ENCODE peak calls at places on chromosomes 3 and 15, in nine cellular contexts. K, F, S, V, I, R, J, L and T are unnamed samples.

GRCh38 chr3:43330981-43331380 is 44.6 kb downstream of the SNRK start:
- DNase-seq in V (no peak), S (no peak), K (no peak), F (no peak), J (no peak), R (no peak), L (no peak), I (no peak), T (no peak)

GRCh38 chr3:135084404-135084803 is 289.3 kb downstream of the EPHB1 start:
- DNase-seq in L (no peak), S (no peak), F (no peak), I (no peak), K (no peak), R (no peak), V (no peak), J (no peak), T (no peak)

GRCh38 chr15:70439880-70440279 is 323.5 kb downstream of the UACA start:
- DNase-seq in F (no peak), I (no peak), L (no peak), K (no peak), R (no peak), J (no peak), V (no peak), S (no peak), T (no peak)

GRCh38 chr3:29644956-29645661 is 364.2 kb downstream of the RBMS3 start:
- DNase-seq in R (no peak), F (no peak), I (no peak), V (no peak), S (no peak), L (no peak), K (no peak), J (no peak), T (no peak)

GRCh38 chr3:129567176-129567705 is 24.3 kb downstream of the H1-8 start:
- DNase-seq in V (no peak), K (no peak), R (no peak), I (no peak), S (no peak), J (no peak), L (no peak), F (no peak), T (no peak)

GRCh38 chr3:186386883-186387560 is 25.0 kb upstream of the DGKG start:
- DNase-seq in K (no peak), L (no peak), J (no peak), S (no peak), R (peak), I (no peak), V (no peak), F (no peak), T (no peak)

GRCh38 chr15:70507772-70508351 is 255.5 kb downstream of the UACA start:
- DNase-seq in K (no peak), F (peak), L (no peak), J (no peak), V (no peak), R (peak), S (no peak), I (peak), T (no peak)

GRCh38 chr3:4825572-4826236 is 153.5 kb upstream of the BHLHE40 start:
- DNase-seq in K (peak), L (peak), J (no peak), V (no peak), R (peak), S (no peak), F (no peak), I (no peak), T (no peak)

GRCh38 chr15:93929375-93930094 is 301.8 kb upstream of the MCTP2 start:
- DNase-seq in I (peak), L (no peak), K (no peak), R (peak), V (no peak), F (no peak), S (no peak), J (peak), T (peak)

GRCh38 chr3:65971281-65972252 is 67.2 kb downstream of the MAGI1 start:
- DNase-seq in K (no peak), J (no peak), R (no peak), F (no peak), I (peak), V (no peak), S (no peak), L (no peak), T (no peak)

GRCh38 chr15:77021803-77022381 is 27.0 kb downstream of the PSTPIP1 start:
- DNase-seq in L (no peak), S (no peak), V (peak), K (no peak), R (no peak), F (peak), J (peak), I (peak), T (no peak)

GRCh38 chr3:187242435-187242834 is 45.1 kb downstream of the RTP1 start:
- DNase-seq in I (peak), F (no peak), S (no peak), K (no peak), V (no peak), J (no peak), L (no peak), R (no peak), T (no peak)

GRCh38 chr3:108897883-108898282 is 55.8 kb downstream of the GUCA1C start:
- DNase-seq in S (no peak), R (no peak), V (no peak), L (no peak), J (no peak), F (no peak), I (no peak), K (no peak), T (no peak)

GRCh38 chr3:33385423-33385822 is 54.8 kb downstream of the UBP1 start:
- DNase-seq in F (no peak), L (no peak), V (no peak), J (no peak), K (no peak), I (no peak), S (no peak), R (peak), T (no peak)

GRCh38 chr3:156606729-156607128 is 51.8 kb upstream of the SSR3 start:
- DNase-seq in L (no peak), J (no peak), K (no peak), F (no peak), V (no peak), S (no peak), R (no peak), I (no peak), T (no peak)

GRCh38 chr3:8864570-8865350 is 95.3 kb upstream of the OXTR start:
- DNase-seq in F (no peak), V (no peak), S (no peak), K (no peak), I (no peak), L (no peak), R (no peak), J (no peak), T (no peak)

GRCh38 chr3:182389041-182389815 is 404.1 kb upstream of the ATP11B start:
- DNase-seq in K (no peak), L (no peak), F (no peak), J (no peak), I (no peak), R (peak), V (no peak), S (no peak), T (no peak)

GRCh38 chr3:188220988-188221818 is 67.2 kb downstream of the LPP start:
- DNase-seq in F (no peak), I (peak), J (peak), L (no peak), R (peak), K (no peak), V (no peak), S (no peak), T (peak)

GRCh38 chr15:49036650-49037545 is 9.3 kb downstream of the SECISBP2L start:
- DNase-seq in I (peak), L (no peak), F (no peak), R (peak), S (no peak), J (no peak), V (no peak), K (no peak), T (no peak)

GRCh38 chr3:125120370-125121122 is 64.7 kb upstream of the HEG1 start:
- DNase-seq in I (no peak), K (no peak), S (peak), V (no peak), L (no peak), F (no peak), R (no peak), J (no peak), T (no peak)

GRCh38 chr15:56837281-56837680 is 81.2 kb upstream of the TCF12 start:
- DNase-seq in L (no peak), I (no peak), F (no peak), R (no peak), K (no peak), S (no peak), J (no peak), V (no peak), T (no peak)

GRCh38 chr3:197281849-197282248 is 16.6 kb downstream of the DLG1 start:
- DNase-seq in J (no peak), F (no peak), R (no peak), I (no peak), V (no peak), L (no peak), K (no peak), S (no peak), T (no peak)

GRCh38 chr15:74275957-74276356 is 39.8 kb downstream of the CCDC33 start:
- DNase-seq in L (no peak), V (no peak), K (no peak), J (no peak), I (no peak), R (no peak), F (no peak), S (no peak), T (no peak)

GRCh38 chr15:72532991-72533601 is 59.0 kb downstream of the ARIH1 start:
- DNase-seq in L (no peak), J (no peak), V (no peak), R (no peak), F (no peak), K (no peak), S (no peak), I (no peak), T (no peak)

GRCh38 chr3:89380006-89380405 is 272.6 kb downstream of the EPHA3 start:
- DNase-seq in J (no peak), I (peak), V (no peak), L (no peak), S (no peak), K (no peak), R (peak), F (no peak), T (no peak)

GRCh38 chr3:133865136-133865855 is 30.4 kb downstream of the RAB6B start:
- DNase-seq in F (no peak), J (no peak), L (no peak), I (no peak), V (no peak), S (no peak), K (no peak), R (no peak), T (no peak)

GRCh38 chr15:98144388-98144787 is 183.9 kb downstream of the ARRDC4 start:
- DNase-seq in L (no peak), V (no peak), F (no peak), I (no peak), J (no peak), R (peak), S (no peak), K (no peak), T (no peak)

GRCh38 chr3:43291546-43291945 is 5.2 kb downstream of the SNRK start:
- DNase-seq in K (no peak), L (no peak), R (no peak), I (no peak), V (no peak), S (no peak), F (no peak), J (no peak), T (no peak)

GRCh38 chr3:172317984-172318383 is 130.3 kb downstream of the GHSR start:
- DNase-seq in K (no peak), V (no peak), L (no peak), J (peak), S (no peak), R (peak), F (no peak), I (peak), T (peak)

GRCh38 chr3:122232485-122232884 is 49.0 kb downstream of the CASR start:
- DNase-seq in I (no peak), V (no peak), J (no peak), F (no peak), L (no peak), K (no peak), R (no peak), S (no peak), T (no peak)

GRCh38 chr3:167866321-167866720 is 130.8 kb downstream of the SERPINI1 start:
- DNase-seq in R (no peak), J (no peak), I (no peak), K (no peak), V (no peak), L (no peak), S (no peak), F (no peak), T (no peak)

GRCh38 chr3:48688032-48688736 is 2.5 kb upstream of the NCKIPSD start:
- DNase-seq in R (no peak), F (no peak), J (no peak), I (no peak), S (no peak), K (no peak), L (no peak), V (no peak), T (no peak)

GRCh38 chr15:99248000-99248727 is 1.2 kb downstream of the TTC23 start:
- DNase-seq in J (no peak), S (no peak), F (no peak), L (no peak), V (no peak), I (no peak), K (no peak), R (no peak), T (no peak)

GRCh38 chr3:46469680-46470357 is 5.1 kb upstream of the LTF start:
- DNase-seq in F (peak), L (peak), J (no peak), K (no peak), V (no peak), S (no peak), I (no peak), R (no peak), T (no peak)

GRCh38 chr3:2468816-2469215 is 370.1 kb downstream of the CNTN4 start:
- DNase-seq in F (no peak), I (no peak), K (no peak), R (no peak), L (no peak), S (no peak), J (no peak), V (no peak), T (no peak)

GRCh38 chr3:5646030-5646368 is 458.5 kb downstream of the EDEM1 start:
- DNase-seq in J (no peak), R (no peak), K (no peak), I (no peak), S (no peak), V (no peak), L (no peak), F (no peak), T (no peak)

GRCh38 chr3:170493712-170494182 is 75.1 kb downstream of the CLDN11 start:
- DNase-seq in V (no peak), I (peak), L (no peak), R (peak), J (no peak), F (no peak), S (no peak), K (no peak), T (peak)

GRCh38 chr3:187183903-187184302 is 13.4 kb upstream of the RTP1 start:
- DNase-seq in J (no peak), K (no peak), F (no peak), L (no peak), R (no peak), I (no peak), V (no peak), S (no peak), T (no peak)

GRCh38 chr15:90203922-90204321 is 2.8 kb downstream of the SEMA4B start:
- DNase-seq in F (no peak), L (no peak), K (no peak), V (no peak), J (no peak), I (no peak), R (no peak), S (no peak), T (no peak)

GRCh38 chr15:90201944-90202375 is 830 bp downstream of the SEMA4B start:
- DNase-seq in I (no peak), J (no peak), S (no peak), V (no peak), K (no peak), L (no peak), F (no peak), R (no peak), T (no peak)

GRCh38 chr15:90205050-90205848 is 4.1 kb downstream of the SEMA4B start:
- DNase-seq in J (no peak), L (no peak), R (no peak), I (no peak), F (no peak), S (no peak), V (no peak), K (no peak), T (no peak)

GRCh38 chr15:90202929-90203328 is 1.8 kb downstream of the SEMA4B start:
- DNase-seq in J (no peak), F (no peak), L (no peak), R (no peak), S (no peak), I (no peak), K (no peak), V (no peak), T (no peak)

DNA sequence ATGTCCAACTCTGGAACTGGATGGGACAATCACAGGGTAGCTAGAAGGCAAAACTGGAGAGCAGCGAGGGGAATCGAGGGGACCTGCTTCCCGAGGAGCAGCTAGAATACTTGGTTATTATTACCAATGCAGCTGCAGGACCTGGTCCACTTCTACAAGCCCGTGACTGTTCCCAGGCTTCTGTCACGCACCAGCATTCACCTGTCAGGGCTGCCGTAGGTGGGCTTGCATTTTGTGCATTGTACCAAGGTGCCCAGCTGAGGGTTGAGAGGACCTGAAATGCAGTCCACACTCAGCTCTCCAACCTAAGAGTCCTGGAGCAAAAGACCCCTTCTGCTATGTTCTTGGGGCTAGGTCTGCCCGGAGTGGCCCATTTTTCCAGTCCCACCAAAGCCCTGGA is 2.3 kb downstream of the SEMA4B start:
- DNase-seq in L (no peak), F (no peak), I (no peak), K (no peak), J (no peak), V (no peak), S (no peak), R (no peak), T (no peak)
- TF ChIP-seq CTCF in L (no peak), F (no peak), I (no peak), K (no peak), J (no peak), V (no peak), S (no peak), R (no peak), T (no peak)

GRCh38 chr15:82081904-82082810 is 36.3 kb upstream of the MEX3B start:
- DNase-seq in J (peak), R (peak), F (no peak), K (no peak), S (no peak), L (no peak), V (no peak), I (peak), T (no peak)
- TF ChIP-seq CTCF in J (peak), R (peak), F (peak), K (no peak), S (no peak), L (no peak), V (no peak), I (peak), T (no peak)

DNA sequence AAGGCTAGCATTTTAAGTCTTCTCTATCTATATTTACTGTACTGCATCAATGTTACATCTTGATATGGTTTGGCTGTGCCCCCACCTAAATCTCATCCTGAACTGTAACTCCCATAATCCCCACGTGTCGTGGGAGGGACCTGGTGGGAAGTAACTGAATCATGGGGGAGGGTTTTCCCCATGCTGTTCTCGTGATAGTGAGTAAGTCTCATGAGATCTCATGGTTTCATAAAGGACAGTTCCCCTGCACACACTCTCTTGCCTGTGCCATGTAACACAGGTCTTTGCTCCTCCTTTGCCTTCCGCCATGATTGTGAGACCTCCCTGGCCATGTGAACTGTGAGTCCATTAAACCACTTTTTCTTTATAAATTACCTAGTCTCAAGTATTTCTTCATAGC is 161.5 kb downstream of the TBC1D5 start:
- DNase-seq in V (no peak), F (no peak), L (no peak), R (no peak), S (no peak), J (no peak), K (no peak), I (no peak), T (no peak)
- TF ChIP-seq CTCF in V (no peak), F (no peak), L (no peak), R (no peak), S (no peak), J (no peak), K (no peak), I (no peak), T (no peak)

DNA sequence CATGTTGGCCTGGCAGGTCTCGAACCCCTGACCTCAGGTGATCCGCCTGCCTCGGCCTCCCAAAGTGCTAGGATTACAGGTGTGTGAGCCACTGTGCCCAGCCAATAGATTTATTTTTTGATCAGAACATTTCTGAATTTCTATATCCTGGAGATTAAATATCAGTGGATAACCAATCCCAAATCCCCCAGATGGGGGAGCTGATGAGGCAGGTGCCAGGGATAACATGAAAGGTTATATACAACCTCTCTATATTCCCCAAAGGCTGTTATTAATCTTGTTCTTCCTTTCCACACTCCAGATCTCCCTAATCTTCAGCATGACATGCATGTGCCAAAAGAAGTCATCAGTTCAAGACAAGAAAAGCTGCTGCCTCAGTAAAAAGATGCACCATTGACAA is 112.3 kb downstream of the WDR76 start:
- DNase-seq in R (no peak), V (no peak), I (peak), J (no peak), S (no peak), K (no peak), L (no peak), F (no peak), T (no peak)
- TF ChIP-seq CTCF in R (peak), V (no peak), I (peak), J (peak), S (peak), K (no peak), L (no peak), F (peak), T (no peak)

GRCh38 chr3:99753268-99753975 is 64.2 kb upstream of the CMSS1 start:
- DNase-seq in I (peak), K (no peak), V (no peak), L (no peak), S (no peak), J (no peak), R (peak), F (no peak), T (no peak)
- TF ChIP-seq CTCF in I (peak), K (peak), V (peak), L (peak), S (peak), J (peak), R (peak), F (peak), T (peak)